ENCODE peak calls at places on chromosomes 5 and 9, in four cellular contexts. One of them, this sample, is unnamed.

GRCh38 chr5:124289122-124289521 is 457.3 kb downstream of the ZNF608 start:
- DNase-seq in HL-60: no peak
- DNase-seq in fibroblast of lung: no peak
- DNase-seq in PC-9: no peak
- DNase-seq in this sample: no peak

GRCh38 chr5:41414598-41414997 is 95.8 kb downstream of the PLCXD3 start:
- DNase-seq in HL-60: no peak
- DNase-seq in fibroblast of lung: peak; percentile 97
- DNase-seq in PC-9: peak; percentile 89
- DNase-seq in this sample: peak; percentile 21

GRCh38 chr9:72592501-72593403 is 71.3 kb downstream of the TMC1 start:
- DNase-seq in HL-60: no peak
- DNase-seq in fibroblast of lung: peak; percentile 49
- DNase-seq in PC-9: peak; percentile 67
- DNase-seq in this sample: no peak

GRCh38 chr9:70411141-70411929 is 3.1 kb downstream of the KLF9 start:
- DNase-seq in HL-60: no peak
- DNase-seq in fibroblast of lung: peak; percentile 78
- DNase-seq in PC-9: no peak
- DNase-seq in this sample: no peak

GRCh38 chr9:14096182-14096922 is 217.6 kb downstream of the NFIB start:
- DNase-seq in HL-60: no peak
- DNase-seq in fibroblast of lung: peak; percentile 97
- DNase-seq in PC-9: no peak
- DNase-seq in this sample: no peak

GRCh38 chr5:138354926-138355378 is 2.5 kb downstream of the KDM3B start:
- DNase-seq in HL-60: no peak
- DNase-seq in fibroblast of lung: peak; percentile 88
- DNase-seq in PC-9: peak; percentile 72
- DNase-seq in this sample: peak; percentile 36

GRCh38 chr5:149406203-149406978 is 27.3 kb upstream of the IL17B start:
- DNase-seq in HL-60: no peak
- DNase-seq in fibroblast of lung: peak; percentile 88
- DNase-seq in PC-9: no peak
- DNase-seq in this sample: no peak

GRCh38 chr5:1934056-1934394 is 51.3 kb upstream of the IRX4 start:
- DNase-seq in HL-60: no peak
- DNase-seq in fibroblast of lung: no peak
- DNase-seq in PC-9: no peak
- DNase-seq in this sample: no peak

GRCh38 chr9:137406876-137407589 is 15.9 kb downstream of the EXD3 start:
- DNase-seq in HL-60: peak; percentile 46
- DNase-seq in fibroblast of lung: peak; percentile 55
- DNase-seq in PC-9: no peak
- DNase-seq in this sample: no peak

GRCh38 chr9:89779816-89780215 is 175.0 kb downstream of the GADD45G start:
- DNase-seq in HL-60: no peak
- DNase-seq in fibroblast of lung: no peak
- DNase-seq in PC-9: no peak
- DNase-seq in this sample: no peak

GRCh38 chr9:113515862-113516261 is 52.3 kb downstream of the RGS3 start:
- DNase-seq in HL-60: no peak
- DNase-seq in fibroblast of lung: no peak
- DNase-seq in PC-9: no peak
- DNase-seq in this sample: no peak

GRCh38 chr9:93988056-93988455 is 32.9 kb upstream of the BARX1 start:
- DNase-seq in HL-60: no peak
- DNase-seq in fibroblast of lung: no peak
- DNase-seq in PC-9: no peak
- DNase-seq in this sample: no peak

GRCh38 chr5:143001764-143002351 is 231.7 kb downstream of the ARHGAP26 start:
- DNase-seq in HL-60: peak; percentile 39
- DNase-seq in fibroblast of lung: peak; percentile 91
- DNase-seq in PC-9: no peak
- DNase-seq in this sample: no peak

GRCh38 chr5:82351754-82352145 is 73.6 kb upstream of the RPS23 start:
- DNase-seq in HL-60: peak; percentile 5
- DNase-seq in fibroblast of lung: peak; percentile 84
- DNase-seq in PC-9: peak; percentile 49
- DNase-seq in this sample: no peak

GRCh38 chr5:129629581-129629980 is 118.3 kb upstream of the MINAR2 start:
- DNase-seq in HL-60: no peak
- DNase-seq in fibroblast of lung: no peak
- DNase-seq in PC-9: no peak
- DNase-seq in this sample: no peak

GRCh38 chr9:124721109-124721850 is 49.8 kb downstream of the NR6A1 start:
- DNase-seq in HL-60: no peak
- DNase-seq in fibroblast of lung: peak; percentile 78
- DNase-seq in PC-9: peak; percentile 54
- DNase-seq in this sample: no peak

GRCh38 chr5:59768204-59769040 is 125.1 kb downstream of the PDE4D start:
- DNase-seq in HL-60: no peak
- DNase-seq in fibroblast of lung: peak; percentile 88
- DNase-seq in PC-9: peak; percentile 76
- DNase-seq in this sample: peak; percentile 35

GRCh38 chr5:17022296-17022695 is 86.2 kb upstream of the MYO10 start:
- DNase-seq in HL-60: no peak
- DNase-seq in fibroblast of lung: peak; percentile 53
- DNase-seq in PC-9: no peak
- DNase-seq in this sample: no peak

GRCh38 chr9:81682797-81683196 is 6.5 kb downstream of the TLE1 start:
- DNase-seq in HL-60: no peak
- DNase-seq in fibroblast of lung: peak; percentile 64
- DNase-seq in PC-9: no peak
- DNase-seq in this sample: no peak

GRCh38 chr9:38089387-38090165 is 20.5 kb upstream of the SHB start:
- DNase-seq in HL-60: no peak
- DNase-seq in fibroblast of lung: no peak
- DNase-seq in PC-9: no peak
- DNase-seq in this sample: no peak

GRCh38 chr9:76255781-76256455 is 138.3 kb downstream of the RFK start:
- DNase-seq in HL-60: peak; percentile 1
- DNase-seq in fibroblast of lung: peak; percentile 99
- DNase-seq in PC-9: no peak
- DNase-seq in this sample: peak; percentile 25

GRCh38 chr5:91160751-91161285 is 222.3 kb downstream of the ARRDC3 start:
- DNase-seq in HL-60: no peak
- DNase-seq in fibroblast of lung: no peak
- DNase-seq in PC-9: no peak
- DNase-seq in this sample: no peak

GRCh38 chr5:17383526-17383925 is 114.5 kb upstream of the TAF11L2 start:
- DNase-seq in HL-60: no peak
- DNase-seq in fibroblast of lung: no peak
- DNase-seq in PC-9: no peak
- DNase-seq in this sample: no peak

GRCh38 chr9:77827104-77827784 is 179.1 kb upstream of the GNA14 start:
- DNase-seq in HL-60: peak; percentile 36
- DNase-seq in fibroblast of lung: no peak
- DNase-seq in PC-9: no peak
- DNase-seq in this sample: no peak

GRCh38 chr5:54217826-54218503 is 92.4 kb downstream of the ARL15 start:
- DNase-seq in HL-60: peak; percentile 14
- DNase-seq in fibroblast of lung: peak; percentile 63
- DNase-seq in PC-9: peak; percentile 44
- DNase-seq in this sample: no peak

GRCh38 chr5:120538644-120539043 is 74.5 kb downstream of the PRR16 start:
- DNase-seq in HL-60: no peak
- DNase-seq in fibroblast of lung: peak; percentile 78
- DNase-seq in PC-9: no peak
- DNase-seq in this sample: no peak

GRCh38 chr5:132747064-132747692 is at the start of gene CCNI2:
- DNase-seq in HL-60: no peak
- DNase-seq in fibroblast of lung: no peak
- DNase-seq in PC-9: no peak
- DNase-seq in this sample: no peak

GRCh38 chr5:135213466-135214239 is 179.6 kb upstream of the PITX1 start:
- DNase-seq in HL-60: no peak
- DNase-seq in fibroblast of lung: no peak
- DNase-seq in PC-9: no peak
- DNase-seq in this sample: no peak

GRCh38 chr5:60257852-60258251 is 364.3 kb upstream of the PDE4D start:
- DNase-seq in HL-60: peak; percentile 66
- DNase-seq in fibroblast of lung: no peak
- DNase-seq in PC-9: no peak
- DNase-seq in this sample: no peak

GRCh38 chr5:142883025-142883424 is 112.8 kb downstream of the ARHGAP26 start:
- DNase-seq in HL-60: no peak
- DNase-seq in fibroblast of lung: peak; percentile 76
- DNase-seq in PC-9: no peak
- DNase-seq in this sample: no peak

GRCh38 chr5:126516133-126516532 is 78.9 kb downstream of the ALDH7A1 start:
- DNase-seq in HL-60: no peak
- DNase-seq in fibroblast of lung: peak; percentile 59
- DNase-seq in PC-9: peak; percentile 38
- DNase-seq in this sample: peak; percentile 14

This sample was measured in T1000.